ENCODE peak calls at places on chromosome 4, in five cellular contexts. K is BJ, W is HTR-8/SVneo, S is NCI-H2107, V is NCI-H345. C is an unnamed sample.
A peak's percentile ranks its signal among the peaks of the same experiment; 100 is the strongest.

GRCh38 chr4:182711211-182711610 is 206.0 kb downstream of the DCTD start:
- DNase-seq in S (no peak), W (no peak), V (no peak), K (no peak), C (no peak)

GRCh38 chr4:25694466-25694865 is 38.8 kb downstream of the SLC34A2 start:
- DNase-seq in W (peak; percentile 52), S (no peak), V (no peak), K (no peak), C (no peak)

GRCh38 chr4:151434183-151434860 is 25.3 kb downstream of the FHIP1A start:
- DNase-seq in W (peak; percentile 15), V (no peak), K (peak; percentile 47), S (no peak), C (peak; percentile 21)

GRCh38 chr4:111127842-111128241 is 505.0 kb upstream of the PITX2 start:
- DNase-seq in W (no peak), S (no peak), V (no peak), K (no peak), C (no peak)

GRCh38 chr4:158239196-158239595 is 28.9 kb downstream of the TMEM144 start:
- DNase-seq in W (no peak), V (no peak), K (no peak), S (no peak), C (no peak)

GRCh38 chr4:18366762-18367358 is 345.3 kb upstream of the LCORL start:
- DNase-seq in W (no peak), V (peak; percentile 18), K (no peak), S (peak; percentile 0), C (no peak)

GRCh38 chr4:119189638-119190037 is 22.9 kb upstream of the USP53 start:
- DNase-seq in V (no peak), W (no peak), S (no peak), K (no peak), C (no peak)

GRCh38 chr4:8525383-8526120 is 54.6 kb upstream of the GPR78 start:
- DNase-seq in W (peak; percentile 67), V (no peak), S (no peak), K (no peak), C (no peak)

GRCh38 chr4:16114546-16114945 is 30.7 kb upstream of the PROM1 start:
- DNase-seq in V (no peak), S (no peak), K (no peak), W (no peak), C (no peak)